ENCODE peak calls at places on chromosomes 4 and X, in four cellular contexts. H, C, L and N are unnamed samples.

GRCh38 chr4:158121203-158121586 is 51.6 kb downstream of the GASK1B start:
- DNase-seq in H (peak), L (peak), C (no peak), N (no peak)

GRCh38 chrX:10649286-10649685 is 28.9 kb upstream of the MID1 start:
- DNase-seq in C (no peak), H (no peak), L (peak), N (no peak)

GRCh38 chr4:145734576-145735329 is 54.8 kb downstream of the C4orf51 start:
- DNase-seq in C (no peak), H (no peak), L (peak), N (no peak)

GRCh38 chrX:141642979-141643378 is 53.5 kb downstream of the SPANXA2 start:
- DNase-seq in H (no peak), L (no peak), C (no peak), N (no peak)

GRCh38 chr4:47368211-47368610 is 95.3 kb downstream of the COMMD8 start:
- DNase-seq in H (no peak), C (no peak), L (no peak), N (no peak)

GRCh38 chrX:71935542-71935941 is 24.9 kb downstream of the NHSL2 start:
- DNase-seq in L (no peak), H (no peak), C (no peak), N (no peak)

GRCh38 chr4:3168029-3168428 is 80.9 kb upstream of the MSANTD1 start:
- DNase-seq in C (no peak), H (no peak), L (peak), N (no peak)

GRCh38 chrX:129665916-129666644 is 11.3 kb upstream of the APLN start:
- DNase-seq in H (no peak), C (no peak), L (peak), N (no peak)

GRCh38 chr4:168319486-168320019 is 1.0 kb upstream of the DDX60 start:
- DNase-seq in L (no peak), C (no peak), H (no peak), N (no peak)